ENCODE peak calls at places on chromosome 1, in seven cellular contexts. D is ovary, Q is IMR-90, N is HCT116, S is tibial nerve, W is adrenal gland, T is transverse colon. A is an unnamed sample. For H3K27me3 and H3K4me1, the result is how much of the 10 kb centered on the place peaks cover.

GRCh38 chr1:8232036-8232757 is 85.7 kb upstream of the SLC45A1 start:
- DNase-seq in D (no peak), Q (no peak), N (peak), S (no peak), W (peak), T (no peak), A (no peak)

GRCh38 chr1:28172690-28173150 is 3.8 kb downstream of the PTAFR start:
- DNase-seq in D (no peak), Q (no peak), N (no peak), S (no peak), W (no peak), T (peak), A (no peak)

GRCh38 chr1:74340656-74341055 is 105.5 kb downstream of the TNNI3K start:
- DNase-seq in D (no peak), Q (no peak), N (no peak), S (no peak), W (no peak), T (no peak), A (no peak)

GRCh38 chr1:31934706-31935629 is 3.2 kb downstream of the PTP4A2 start:
- DNase-seq in D (no peak), Q (peak), N (no peak), S (no peak), W (no peak), T (peak), A (no peak)

GRCh38 chr1:114719424-114719787 is 2.8 kb upstream of the NRAS start:
- DNase-seq in D (no peak), Q (no peak), N (no peak), S (no peak), W (no peak), T (no peak), A (no peak)

GRCh38 chr1:70385477-70385876 is 25.6 kb upstream of the CTH start:
- DNase-seq in D (no peak), Q (no peak), N (no peak), S (no peak), W (no peak), T (no peak), A (no peak)

GRCh38 chr1:46362158-46362557 is 21.6 kb downstream of the NSUN4 start:
- DNase-seq in D (no peak), Q (no peak), N (no peak), S (no peak), W (no peak), T (no peak), A (peak)

GRCh38 chr1:183881387-183882084 is 76.6 kb downstream of the RGL1 start:
- DNase-seq in D (peak), Q (peak), N (no peak), S (no peak), W (peak), T (no peak), A (no peak)

GRCh38 chr1:5444365-5444890 is 547.8 kb downstream of the NPHP4 start:
- DNase-seq in D (no peak), Q (no peak), N (no peak), S (no peak), W (no peak), T (no peak), A (no peak)

GRCh38 chr1:103142466-103142865 is 34.1 kb upstream of the COL11A1 start:
- DNase-seq in D (no peak), Q (no peak), N (no peak), S (no peak), W (no peak), T (no peak), A (no peak)

GRCh38 chr1:93616996-93617669 is 64.5 kb downstream of the BCAR3 start:
- DNase-seq in D (peak), Q (no peak), N (no peak), S (no peak), W (peak), T (peak), A (peak)

GRCh38 chr1:70947864-70948263 is 99.8 kb downstream of the PTGER3 start:
- DNase-seq in D (no peak), Q (no peak), N (no peak), S (no peak), W (no peak), T (no peak), A (no peak)

DNA sequence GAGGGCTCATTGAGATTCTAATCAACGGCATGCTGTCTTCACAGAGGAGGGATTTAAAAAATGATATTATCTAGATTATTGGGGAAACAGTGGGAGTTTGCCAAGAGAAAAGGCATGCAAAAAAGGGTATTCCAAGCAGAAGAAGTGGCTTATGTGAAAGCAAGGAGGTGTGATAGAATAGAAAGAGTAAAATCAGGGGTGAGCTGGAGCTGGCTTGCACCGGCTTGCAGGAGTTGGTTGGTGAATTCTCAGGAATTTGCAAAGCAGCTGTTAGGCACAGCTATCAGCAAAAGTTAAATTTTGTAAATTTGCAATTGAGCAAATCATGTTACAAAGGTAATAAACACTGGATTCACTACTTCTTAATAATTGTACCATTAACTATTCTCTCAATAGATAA is 91.7 kb upstream of the WNT4 start:
- DNase-seq in D (no peak), Q (no peak), N (no peak), S (no peak), W (no peak), T (no peak), A (no peak)
- H3K27me3 ChIP-seq in D (under half), Q (half or more), N (under half), S (under half), W (under half), T (under half), A (under half)

GRCh38 chr1:153774780-153775431 is at the start of gene SLC27A3:
- DNase-seq in D (peak), Q (no peak), N (peak), S (peak), W (peak), T (peak), A (peak)
- H3K4me1 ChIP-seq in D (under half), Q (under half), N (under half), S (under half), W (under half), T (under half), A (under half)

GRCh38 chr1:226123212-226123560 is 60.7 kb downstream of the H3-3A start:
- DNase-seq in D (no peak), Q (no peak), N (no peak), S (no peak), W (no peak), T (no peak), A (no peak)
- TF ChIP-seq POLR2A in D (no peak), Q (no peak), N (no peak), S (no peak), W (no peak), T (no peak), A (no peak)

GRCh38 chr1:54697896-54698295 is 17.8 kb upstream of the TTC4 start:
- DNase-seq in D (no peak), Q (no peak), N (no peak), S (no peak), W (no peak), T (no peak), A (no peak)

GRCh38 chr1:54696262-54696661 is 19.4 kb upstream of the TTC4 start:
- DNase-seq in D (no peak), Q (no peak), N (no peak), S (no peak), W (no peak), T (no peak), A (no peak)

GRCh38 chr1:54695764-54696163 is 19.9 kb upstream of the TTC4 start:
- DNase-seq in D (no peak), Q (no peak), N (no peak), S (no peak), W (no peak), T (no peak), A (no peak)

GRCh38 chr1:54699936-54700525 is 15.6 kb upstream of the TTC4 start:
- DNase-seq in D (no peak), Q (no peak), N (no peak), S (no peak), W (no peak), T (no peak), A (no peak)

DNA sequence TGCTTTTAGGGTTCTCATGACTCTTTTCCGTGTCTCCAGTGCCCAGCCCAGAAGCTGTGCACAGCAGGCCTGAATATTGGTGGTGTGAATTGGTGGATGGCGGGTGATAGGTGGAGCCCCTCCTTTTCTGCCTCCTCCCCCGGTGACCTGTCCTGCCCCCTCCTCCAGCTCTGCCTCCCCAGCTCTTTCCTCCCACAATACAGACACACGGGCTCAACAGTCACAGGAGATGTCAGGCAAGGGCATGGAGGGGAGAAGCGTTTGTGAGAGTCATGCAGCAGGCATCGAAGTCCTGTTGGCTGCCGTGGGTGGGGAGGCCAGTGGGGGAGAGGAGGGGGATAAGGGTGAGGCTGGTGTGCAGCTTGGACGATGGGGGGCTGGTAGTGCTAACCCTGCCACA is 17.3 kb upstream of the TTC4 start:
- DNase-seq in D (no peak), Q (no peak), N (no peak), S (no peak), W (no peak), T (no peak), A (no peak)
- H3K27me3 ChIP-seq in D (under half), Q (half or more), N (under half), S (under half), W (under half), T (under half), A (under half)

A was measured in sigmoid colon.